ENCODE peak calls at places on chromosome 16, in six cellular contexts. Y is stomach; S is SJCRH30; B is aorta; Z is CD8-positive, alpha-beta T cell; J is colonic mucosa. X is an unnamed sample. For H3K4me1, the result is how much of the 10 kb centered on the place peaks cover.

GRCh38 chr16:74736531-74737157 is 36.0 kb upstream of the MLKL start:
- DNase-seq in B (no peak), Z (no peak), S (peak), J (no peak), Y (no peak), X (no peak)

GRCh38 chr16:3058173-3059030 is 7.0 kb upstream of the IL32 start:
- DNase-seq in S (no peak), Z (peak), J (peak), B (no peak), Y (peak), X (peak)

GRCh38 chr16:11391576-11391975 is 46.3 kb downstream of the RMI2 start:
- DNase-seq in B (peak), S (no peak), J (no peak), Z (no peak), Y (peak), X (no peak)

GRCh38 chr16:72637306-72637705 is 410.6 kb downstream of the ZFHX3 start:
- DNase-seq in Y (no peak), B (no peak), S (no peak), Z (no peak), J (no peak), X (no peak)

GRCh38 chr16:67101683-67102082 is 8.1 kb upstream of the PHAF1 start:
- DNase-seq in J (no peak), S (no peak), Z (no peak), B (no peak), Y (no peak), X (no peak)

GRCh38 chr16:67158637-67159600 is 790 bp downstream of the TRADD start:
- DNase-seq in J (peak), Z (peak), B (peak), S (peak), Y (peak), X (peak)

GRCh38 chr16:8571061-8571596 is 19.2 kb downstream of the TMEM114 start:
- DNase-seq in S (no peak), Z (no peak), J (no peak), Y (no peak), B (no peak), X (no peak)

GRCh38 chr16:253833-254232 is 19.2 kb downstream of the FAM234A start:
- DNase-seq in B (no peak), J (peak), Z (no peak), S (no peak), Y (no peak), X (no peak)

GRCh38 chr16:20308266-20308665 is 19.0 kb downstream of the GP2 start:
- DNase-seq in J (no peak), S (no peak), B (no peak), Y (no peak), Z (no peak), X (no peak)

GRCh38 chr16:81885976-81886586 is 107.0 kb downstream of the PLCG2 start:
- DNase-seq in S (peak), B (no peak), Z (no peak), Y (no peak), J (peak), X (no peak)

GRCh38 chr16:75340715-75341500 is 89.5 kb upstream of the BCAR1 start:
- DNase-seq in J (no peak), Z (no peak), S (no peak), Y (no peak), B (no peak), X (no peak)

DNA sequence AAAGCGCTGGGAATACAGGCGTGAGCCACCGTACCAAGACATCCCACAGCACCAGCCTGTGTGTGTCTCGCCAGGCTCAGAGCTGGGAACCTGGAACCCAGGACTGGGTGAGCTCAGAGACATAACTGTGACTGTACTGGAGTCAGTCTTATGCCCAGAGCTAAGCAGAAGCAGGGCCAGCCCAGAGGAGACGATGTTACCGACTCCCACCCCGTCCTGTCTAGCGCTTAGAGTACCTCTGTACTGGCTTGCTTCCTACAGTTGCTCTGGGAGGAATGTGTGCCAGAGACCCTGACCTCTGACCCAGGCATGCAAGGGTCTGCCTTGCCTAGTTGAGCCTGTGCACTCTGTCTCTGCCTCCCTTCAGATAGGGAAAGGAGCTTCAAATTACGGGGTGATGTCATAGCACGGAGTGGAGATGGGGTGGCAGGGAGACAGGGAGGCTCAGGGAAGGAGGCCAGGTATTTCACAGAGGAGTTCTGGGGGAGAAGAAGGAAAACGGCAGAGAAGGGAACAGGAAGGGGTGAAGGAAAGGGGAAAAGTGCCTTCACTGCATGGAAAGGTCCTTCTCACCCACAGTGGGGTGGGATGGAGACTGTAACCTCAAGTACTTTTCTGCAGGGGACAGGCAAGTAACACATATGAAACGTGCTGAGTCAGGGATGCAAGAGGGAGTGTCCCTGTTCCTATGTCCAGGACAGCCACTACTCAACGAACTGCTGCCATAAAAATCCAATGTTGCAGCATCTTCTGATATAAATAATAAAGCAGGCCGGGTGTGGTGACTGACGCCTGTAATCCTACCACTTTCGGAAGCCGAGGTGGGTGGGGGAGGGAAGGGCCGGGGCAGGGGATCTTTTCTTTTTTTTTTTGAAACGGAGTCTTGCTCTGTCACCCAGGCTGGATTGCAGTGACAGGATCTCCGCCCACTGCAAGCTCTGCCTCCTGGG is 5.8 kb upstream of the ARMC5 start:
- DNase-seq in S (no peak), J (no peak), Y (no peak), Z (no peak), B (no peak), X (peak)
- H3K4me1 ChIP-seq in S (under half), J (under half), Y (half or more), Z (under half), B (under half), X (under half)

DNA sequence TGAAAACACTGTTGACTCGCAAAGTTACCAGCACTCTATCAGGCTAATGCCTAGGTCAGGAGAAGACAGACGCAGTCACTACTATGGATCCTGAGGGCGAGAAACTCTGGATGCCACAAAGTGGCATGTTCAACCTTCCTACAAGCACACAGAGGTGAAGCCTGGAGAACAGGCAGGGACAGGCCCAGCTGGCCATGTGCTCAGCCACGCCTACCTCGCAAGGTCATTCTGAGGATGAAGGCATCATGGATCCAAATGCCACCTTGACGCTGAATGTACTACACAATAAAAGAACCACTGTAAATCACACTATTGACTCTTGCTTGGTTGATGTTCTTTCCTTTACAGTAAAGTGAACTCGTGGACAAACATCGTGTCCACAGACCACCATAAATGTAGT is 85.8 kb downstream of the ANKRD11 start:
- DNase-seq in S (no peak), B (no peak), Z (no peak), Y (peak), J (peak), X (no peak)
- H3K4me1 ChIP-seq in S (under half), B (under half), Z (half or more), Y (half or more), J (under half), X (under half)

DNA sequence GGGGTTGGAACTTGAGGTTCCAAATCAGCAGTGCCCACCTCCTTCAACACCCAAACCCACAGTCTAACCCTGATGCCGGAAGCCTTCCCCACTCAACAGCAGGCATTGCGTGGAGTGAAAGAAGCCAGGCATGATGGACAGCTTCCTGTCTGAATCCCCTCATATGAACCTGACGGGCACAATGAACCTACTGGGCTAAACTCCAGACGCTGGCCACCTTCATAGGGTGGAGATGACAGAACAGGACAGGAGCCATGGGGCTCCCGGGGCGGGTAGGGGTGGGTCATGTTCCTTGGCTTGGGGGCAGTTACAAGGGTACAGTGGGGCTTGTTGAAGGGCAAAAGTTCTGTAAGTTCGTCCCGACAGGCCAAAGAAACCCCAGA is 460 bp upstream of the HSBP1 start:
- DNase-seq in Y (no peak), J (peak), S (no peak), B (no peak), Z (no peak), X (no peak)
- H3K4me1 ChIP-seq in Y (under half), J (under half), S (under half), B (under half), Z (under half), X (under half)

GRCh38 chr16:57623251-57624043 is 5.0 kb upstream of the ADGRG1 start:
- DNase-seq in J (peak), B (peak), S (peak), Y (peak), Z (no peak), X (peak)

GRCh38 chr16:57620316-57621231 is 7.9 kb upstream of the ADGRG1 start:
- DNase-seq in J (peak), B (peak), Z (no peak), Y (peak), S (no peak), X (no peak)

GRCh38 chr16:57622361-57623250 is 5.8 kb upstream of the ADGRG1 start:
- DNase-seq in J (no peak), S (no peak), B (peak), Z (no peak), Y (no peak), X (no peak)

GRCh38 chr16:57619606-57620315 is 8.7 kb upstream of the ADGRG1 start:
- DNase-seq in Y (peak), J (peak), B (peak), S (no peak), Z (no peak), X (no peak)

GRCh38 chr16:57621521-57622268 is 6.7 kb upstream of the ADGRG1 start:
- DNase-seq in J (no peak), Y (no peak), S (no peak), Z (no peak), B (peak), X (peak)
- H3K4me1 ChIP-seq in J (under half), Y (under half), S (under half), Z (under half), B (under half), X (under half)

DNA sequence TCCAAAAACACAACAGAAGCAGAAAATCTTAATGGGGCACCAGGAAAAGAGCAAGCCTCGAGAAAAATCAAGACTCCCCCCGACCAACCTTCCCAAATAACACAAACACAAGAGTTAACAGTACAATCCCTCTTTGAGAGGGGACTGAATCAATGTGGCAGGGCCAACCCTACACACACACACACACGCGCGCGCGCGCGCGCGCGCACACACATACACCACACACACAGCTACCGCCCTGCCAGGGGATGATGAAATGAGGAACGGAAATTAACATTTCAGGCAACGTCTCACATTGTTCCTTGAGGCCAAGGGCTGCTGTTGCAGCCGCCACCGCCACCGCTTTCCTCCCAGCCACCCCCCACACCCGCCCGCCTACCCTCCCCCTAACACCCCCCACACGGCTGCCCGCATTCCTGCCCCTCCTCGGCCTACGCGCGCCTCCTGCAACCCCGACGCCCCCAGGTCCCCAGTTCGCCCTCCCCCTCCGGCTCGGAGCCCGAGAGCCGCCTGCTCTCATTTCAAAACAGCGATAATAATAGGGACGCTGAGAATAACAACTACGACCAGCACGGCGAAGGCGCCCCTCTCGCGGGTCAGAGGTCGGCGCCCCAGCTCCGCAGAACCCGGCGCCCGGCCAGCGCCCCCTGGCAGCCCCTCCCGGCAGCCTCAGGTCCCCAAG is 1.2 kb downstream of the ANKRD11 start:
- DNase-seq in Z (peak), Y (peak), S (peak), J (peak), B (peak), X (peak)
- H3K4me1 ChIP-seq in Z (half or more), Y (under half), S (half or more), J (under half), B (under half), X (under half)

DNA sequence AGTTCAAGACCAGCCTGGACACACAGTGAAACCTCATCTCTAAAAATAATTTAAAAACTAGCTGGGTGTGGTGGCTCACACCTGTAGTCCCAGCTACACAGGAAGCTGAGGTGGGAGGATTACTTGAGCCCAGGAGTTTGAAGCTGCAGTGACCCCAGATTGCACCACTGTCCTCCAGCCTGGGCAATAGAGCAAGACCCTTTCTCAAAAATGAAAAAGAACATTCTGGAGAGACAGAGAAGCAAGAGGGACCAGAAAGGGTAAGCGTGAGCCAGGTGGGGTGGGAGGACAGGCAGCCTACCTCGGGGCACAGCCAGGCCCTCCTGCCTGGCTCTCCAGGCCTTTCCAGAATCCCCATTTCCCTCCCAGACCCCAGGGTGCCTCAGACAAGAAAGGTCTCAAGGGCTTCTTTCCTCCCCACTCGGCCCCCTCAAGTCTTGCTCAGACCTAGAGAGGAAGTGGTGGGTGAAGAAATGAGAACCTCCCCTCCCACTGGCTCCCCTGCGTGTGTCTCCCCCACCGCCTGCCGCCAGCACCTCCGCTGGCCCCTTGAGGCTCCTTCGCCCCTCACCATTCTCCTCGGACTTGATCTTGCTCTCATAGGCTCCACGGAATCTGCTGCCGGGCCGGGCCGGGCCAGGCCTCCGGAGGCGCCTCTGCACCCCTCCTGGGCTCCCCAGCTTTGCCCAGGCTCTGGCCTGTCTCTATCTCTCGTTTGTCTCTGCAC is 501 bp downstream of the C16orf54 start:
- DNase-seq in J (peak), Y (no peak), B (no peak), Z (peak), S (no peak), X (peak)
- H3K4me1 ChIP-seq in J (under half), Y (under half), B (under half), Z (half or more), S (under half), X (under half)

GRCh38 chr16:51596247-51596646 is 445.2 kb upstream of the SALL1 start:
- DNase-seq in S (no peak), B (no peak), Z (no peak), Y (no peak), J (no peak), X (no peak)
- H3K4me1 ChIP-seq in S (under half), B (under half), Z (under half), Y (under half), J (under half), X (under half)

GRCh38 chr16:89401205-89401604 is 89.2 kb downstream of the ANKRD11 start:
- DNase-seq in Y (no peak), J (no peak), Z (no peak), B (no peak), S (no peak), X (peak)

GRCh38 chr16:89400740-89401139 is 89.6 kb downstream of the ANKRD11 start:
- DNase-seq in Y (no peak), J (no peak), B (peak), Z (no peak), S (no peak), X (no peak)

GRCh38 chr16:89398924-89399323 is 91.4 kb downstream of the ANKRD11 start:
- DNase-seq in J (no peak), Z (no peak), B (no peak), Y (no peak), S (no peak), X (no peak)

GRCh38 chr16:89402962-89403361 is 87.4 kb downstream of the ANKRD11 start:
- DNase-seq in B (no peak), J (no peak), Z (no peak), Y (no peak), S (no peak), X (no peak)

GRCh38 chr16:89401641-89402445 is 88.5 kb downstream of the ANKRD11 start:
- DNase-seq in Z (no peak), Y (no peak), S (no peak), J (no peak), B (no peak), X (no peak)
- H3K4me1 ChIP-seq in Z (half or more), Y (under half), S (under half), J (under half), B (under half), X (under half)

GRCh38 chr16:85602402-85602801 is 10.7 kb upstream of the GSE1 start:
- DNase-seq in Y (no peak), S (no peak), Z (no peak), J (no peak), B (no peak), X (no peak)
- H3K4me1 ChIP-seq in Y (under half), S (under half), Z (under half), J (under half), B (under half), X (under half)

X was measured in right cardiac atrium.